ENCODE peak calls at places on chromosome 22, in four cellular contexts. F is HEK293T, R is WTC11, L is K562. M is an unnamed sample.

GRCh38 chr22:23756891-23757290 is 2.7 kb upstream of the VPREB3 start:
- DNase-seq in F (no peak), R (no peak), L (no peak), M (no peak)

GRCh38 chr22:35690001-35690400 is 27.7 kb upstream of the APOL5 start:
- DNase-seq in F (no peak), R (no peak), L (no peak), M (no peak)

GRCh38 chr22:33405194-33405593 is 347.0 kb upstream of the SYN3 start:
- DNase-seq in F (no peak), R (no peak), L (no peak), M (no peak)

GRCh38 chr22:27116295-27116694 is 458.9 kb downstream of the MIAT start:
- DNase-seq in F (no peak), R (no peak), L (no peak), M (no peak)

GRCh38 chr22:22245935-22246525 is 1.4 kb downstream of the VPREB1 start:
- DNase-seq in F (no peak), R (no peak), L (no peak), M (no peak)

GRCh38 chr22:36373258-36373579 is 14.5 kb downstream of the MYH9 start:
- DNase-seq in F (no peak), R (no peak), L (no peak), M (no peak)

GRCh38 chr22:28597665-28598064 is 82.0 kb downstream of the TTC28 start:
- DNase-seq in F (no peak), R (no peak), L (no peak), M (no peak)

GRCh38 chr22:40758390-40758789 is 60.8 kb downstream of the SLC25A17 start:
- DNase-seq in F (no peak), R (no peak), L (no peak), M (no peak)

GRCh38 chr22:26485013-26485412 is 1.3 kb downstream of the SRRD start:
- DNase-seq in F (no peak), R (no peak), L (no peak), M (no peak)

GRCh38 chr22:38815844-38816243 is 21.9 kb upstream of the DNAL4 start:
- DNase-seq in F (no peak), R (no peak), L (no peak), M (no peak)

GRCh38 chr22:35467788-35468187 is 67.8 kb downstream of the MCM5 start:
- DNase-seq in F (no peak), R (no peak), L (no peak), M (no peak)

GRCh38 chr22:29109853-29110252 is 37.0 kb downstream of the KREMEN1 start:
- DNase-seq in F (no peak), R (no peak), L (peak; percentile 46), M (no peak)

GRCh38 chr22:36332623-36333331 is 55.0 kb downstream of the MYH9 start:
- DNase-seq in F (no peak), R (peak; percentile 44), L (peak; percentile 28), M (no peak)

GRCh38 chr22:36377022-36377631 is 10.6 kb downstream of the MYH9 start:
- DNase-seq in F (no peak), R (no peak), L (no peak), M (no peak)

GRCh38 chr22:35606916-35607315 is 10.2 kb downstream of the MB start:
- DNase-seq in F (no peak), R (no peak), L (no peak), M (no peak)

GRCh38 chr22:31818481-31819392 is 64.9 kb downstream of the DEPDC5 start:
- DNase-seq in F (no peak), R (peak; percentile 18), L (no peak), M (no peak)

GRCh38 chr22:21681566-21682370 is 16.0 kb downstream of the PPIL2 start:
- DNase-seq in F (no peak), R (no peak), L (no peak), M (no peak)

GRCh38 chr22:41781508-41781906 is 19.0 kb upstream of the CCDC134 start:
- DNase-seq in F (no peak), R (no peak), L (no peak), M (no peak)

GRCh38 chr22:41782751-41783150 is 17.7 kb upstream of the CCDC134 start:
- DNase-seq in F (no peak), R (no peak), L (no peak), M (no peak)

GRCh38 chr22:41779889-41780505 is 20.5 kb upstream of the CCDC134 start:
- DNase-seq in F (no peak), R (no peak), L (no peak), M (no peak)

GRCh38 chr22:41780714-41781507 is 19.6 kb upstream of the CCDC134 start:
- DNase-seq in F (no peak), R (no peak), L (peak; percentile 27), M (peak; percentile 56)

DNA sequence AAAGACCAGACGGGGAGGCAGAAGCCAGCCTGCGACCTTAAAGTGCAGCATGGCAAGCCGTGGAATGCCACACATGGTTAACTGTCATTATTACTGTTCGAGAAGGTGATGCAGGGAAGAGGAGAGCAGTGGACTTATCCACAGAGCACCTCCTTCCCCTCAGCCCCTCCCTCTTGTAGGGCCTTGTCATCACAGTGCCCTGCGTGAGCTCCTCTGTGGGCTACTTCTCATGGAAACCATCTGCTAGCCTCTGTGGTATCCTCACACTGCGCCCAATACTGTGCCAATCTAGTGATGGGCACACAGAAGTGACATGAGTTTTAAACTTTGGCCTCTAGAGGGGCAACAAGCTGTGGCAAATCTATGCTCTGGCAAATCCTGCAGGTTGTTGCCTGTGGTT is 18.2 kb upstream of the CCDC134 start:
- DNase-seq in F (no peak), R (no peak), L (no peak), M (no peak)
- TF ChIP-seq ELF4 in F (no peak), R (no peak), L (no peak), M (no peak)

DNA sequence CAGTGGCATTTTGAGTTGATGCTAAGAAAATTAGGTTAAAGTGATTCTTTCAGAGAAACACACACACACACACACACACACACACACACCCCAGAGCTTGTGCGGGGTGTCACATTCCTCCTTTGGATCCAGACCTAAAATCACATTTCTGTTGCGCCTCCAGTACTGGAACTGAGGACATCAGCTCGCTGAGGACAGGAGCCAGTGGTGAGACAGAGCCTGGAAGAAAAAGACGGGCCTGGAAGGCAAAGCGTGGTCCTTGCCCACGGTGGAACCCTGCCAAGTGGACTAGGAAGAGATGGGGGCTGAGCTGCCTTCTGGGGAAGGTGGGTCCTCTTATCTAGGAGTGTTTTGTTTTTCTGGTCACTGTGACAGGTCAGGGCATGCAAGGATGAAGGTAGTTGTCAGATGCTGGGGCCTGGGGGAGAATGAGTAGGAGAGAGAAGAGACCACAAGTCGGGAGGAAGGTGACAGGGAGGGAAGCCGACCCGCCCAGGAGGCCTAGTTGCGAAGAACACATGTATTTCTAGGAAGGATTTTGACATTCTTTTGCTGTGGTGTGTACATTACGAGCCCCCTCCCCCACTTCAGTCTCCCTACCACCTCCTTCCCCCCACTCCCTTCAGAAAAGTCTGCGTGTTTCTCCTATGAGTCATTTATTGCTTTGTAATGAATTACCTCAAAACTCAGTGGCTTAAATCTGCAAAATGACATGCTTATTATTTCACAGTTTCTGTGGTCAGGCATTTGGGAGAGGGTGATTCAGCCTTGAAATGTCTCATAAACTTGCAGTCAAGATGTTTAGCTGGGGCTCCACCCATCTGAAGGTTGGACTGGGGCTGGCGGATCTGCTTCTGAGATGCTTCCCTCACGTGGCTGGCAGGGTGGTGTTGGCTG is 4.8 kb upstream of the ELFN2 start:
- DNase-seq in F (no peak), R (no peak), L (no peak), M (peak; percentile 19)
- TF ChIP-seq ELF4 in F (no peak), R (no peak), L (no peak), M (no peak)

DNA sequence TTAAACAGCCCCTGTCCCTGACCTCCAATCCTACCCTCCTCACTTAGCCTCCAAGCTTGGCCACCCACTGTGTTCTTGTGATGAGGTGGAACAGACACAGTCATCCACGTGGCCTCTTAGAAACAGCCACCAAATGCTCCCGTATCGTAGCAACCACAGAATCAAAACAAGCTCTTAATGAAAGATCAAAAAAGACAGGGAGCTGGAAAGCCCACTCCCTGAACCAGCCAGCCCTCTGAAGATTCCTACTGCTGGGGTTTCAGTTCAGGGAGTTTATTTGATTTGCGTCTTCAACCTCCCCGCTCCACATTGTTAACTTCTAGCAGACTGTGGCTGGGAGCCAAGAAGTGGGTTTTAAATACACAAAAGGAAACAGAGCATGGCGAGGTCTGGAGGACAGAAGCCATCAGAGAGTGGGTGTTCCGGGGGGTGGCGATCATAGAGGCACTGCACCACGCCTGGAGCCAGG is 88.9 kb upstream of the GRK3 start:
- DNase-seq in F (no peak), R (no peak), L (no peak), M (no peak)
- TF ChIP-seq ELF4 in F (no peak), R (no peak), L (no peak), M (no peak)

DNA sequence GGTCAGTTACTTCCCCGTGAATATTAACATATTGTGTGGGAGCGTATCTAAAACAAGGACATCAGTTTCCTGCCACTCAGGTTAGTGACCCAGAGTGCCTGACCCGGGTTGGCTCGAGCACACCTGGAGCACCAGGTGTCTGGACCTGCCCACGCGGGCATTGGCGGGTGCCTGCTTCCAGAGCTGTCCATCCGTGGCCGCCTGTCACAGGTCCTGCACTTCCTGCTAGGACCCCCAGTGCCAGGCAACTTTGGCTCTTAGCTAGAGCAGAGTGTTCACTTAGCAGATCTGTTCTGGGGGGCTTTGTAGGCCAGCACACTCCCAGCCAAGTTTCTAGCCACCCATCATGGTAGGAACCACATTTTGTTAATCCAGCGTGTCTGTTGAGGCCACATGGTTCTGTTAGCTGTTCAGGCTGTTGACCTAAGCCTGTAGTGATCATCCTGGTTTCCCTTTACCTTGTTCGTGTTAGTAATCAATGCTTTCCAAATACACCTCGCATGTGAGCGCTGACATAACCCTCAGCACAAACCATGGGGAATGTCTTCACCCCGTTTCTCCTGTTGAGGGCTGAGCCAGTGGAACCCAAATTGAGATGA is 29.5 kb downstream of the MOV10L1 start:
- DNase-seq in F (no peak), R (no peak), L (peak; percentile 20), M (no peak)
- TF ChIP-seq ELF4 in F (no peak), R (no peak), L (no peak), M (no peak)

GRCh38 chr22:24805790-24806662 is at the start of gene SGSM1:
- DNase-seq in F (peak; percentile 99), R (peak; percentile 88), L (peak; percentile 88), M (peak; percentile 25)
- TF ChIP-seq ELF4 in F (no peak), R (no peak), L (no peak), M (no peak)

GRCh38 chr22:44920183-44920582 is 89.6 kb downstream of the PHF21B start:
- DNase-seq in F (no peak), R (no peak), L (no peak), M (no peak)
- TF ChIP-seq ELF4 in F (no peak), R (no peak), L (no peak), M (no peak)

GRCh38 chr22:30298005-30298701 is 8.8 kb upstream of the CASTOR1 start:
- DNase-seq in F (no peak), R (no peak), L (no peak), M (no peak)
- TF ChIP-seq ELF4 in F (no peak), R (no peak), L (no peak), M (no peak)

GRCh38 chr22:47512617-47513016 is 750.2 kb downstream of the TBC1D22A start:
- DNase-seq in F (no peak), R (no peak), L (no peak), M (no peak)

GRCh38 chr22:47517062-47517461 is 754.6 kb downstream of the TBC1D22A start:
- DNase-seq in F (no peak), R (no peak), L (no peak), M (no peak)

GRCh38 chr22:47515384-47516125 is 753.1 kb downstream of the TBC1D22A start:
- DNase-seq in F (no peak), R (no peak), L (no peak), M (no peak)
- TF ChIP-seq ELF4 in F (no peak), R (no peak), L (no peak), M (no peak)